ENCODE peak calls at places on chromosomes 11 and 22, in four cellular contexts. F, V, T and S are unnamed samples.

GRCh38 chr11:34050536-34050935 is 995 bp upstream of the CAPRIN1 start:
- DNase-seq in T (no peak), F (no peak), V (no peak), S (no peak)

GRCh38 chr11:59941091-59941490 is 2.9 kb downstream of the OOSP1 start:
- DNase-seq in F (no peak), V (no peak), T (no peak), S (no peak)

GRCh38 chr11:102007567-102008437 is 39.4 kb upstream of the CFAP300 start:
- DNase-seq in F (peak; percentile 88), T (peak; percentile 15), V (peak; percentile 1), S (peak; percentile 19)

GRCh38 chr22:27489265-27489675 is 312.3 kb downstream of the MN1 start:
- DNase-seq in V (no peak), T (no peak), F (peak; percentile 60), S (no peak)

GRCh38 chr11:128713595-128713994 is 19.7 kb downstream of the FLI1 start:
- DNase-seq in V (no peak), F (no peak), T (no peak), S (no peak)

GRCh38 chr22:42644422-42645340 is 4.3 kb upstream of the ATP5MGL start:
- DNase-seq in T (no peak), V (no peak), F (no peak), S (no peak)

GRCh38 chr11:118697346-118697745 is 17.9 kb upstream of the TREH start:
- DNase-seq in F (no peak), T (no peak), V (no peak), S (no peak)

GRCh38 chr11:20038364-20038893 is 121.8 kb downstream of the DBX1 start:
- DNase-seq in V (no peak), F (no peak), T (no peak), S (no peak)

GRCh38 chr11:118715837-118716260 is 36.4 kb upstream of the TREH start:
- DNase-seq in V (no peak), T (peak; percentile 76), F (no peak), S (no peak)

GRCh38 chr22:17587631-17588030 is 24.3 kb downstream of the SLC25A18 start:
- DNase-seq in F (no peak), V (no peak), T (no peak), S (no peak)

GRCh38 chr11:91717169-91717568 is 507.4 kb upstream of the FAT3 start:
- DNase-seq in T (no peak), F (no peak), V (no peak), S (no peak)

GRCh38 chr11:133659542-133660201 is 127.4 kb upstream of the OPCML start:
- DNase-seq in V (peak; percentile 37), T (no peak), F (no peak), S (no peak)

GRCh38 chr11:61092280-61092766 is 10.0 kb upstream of the CD5 start:
- DNase-seq in T (no peak), V (no peak), F (no peak), S (no peak)

GRCh38 chr11:64571410-64572091 is 19.5 kb upstream of the SLC22A12 start:
- DNase-seq in T (peak; percentile 70), V (no peak), F (peak; percentile 28), S (no peak)

GRCh38 chr22:37569009-37569920 is 9.0 kb downstream of the CDC42EP1 start:
- DNase-seq in T (no peak), F (peak; percentile 90), V (no peak), S (no peak)

GRCh38 chr11:76773921-76774361 is 9.2 kb upstream of the TSKU start:
- DNase-seq in V (no peak), F (no peak), T (no peak), S (no peak)

GRCh38 chr22:19984851-19985811 is 31.5 kb downstream of the ARVCF start:
- DNase-seq in T (no peak), V (no peak), F (no peak), S (no peak)

GRCh38 chr11:45939836-45940235 is 17.4 kb downstream of the LARGE2 start:
- DNase-seq in V (no peak), F (no peak), T (no peak), S (no peak)

DNA sequence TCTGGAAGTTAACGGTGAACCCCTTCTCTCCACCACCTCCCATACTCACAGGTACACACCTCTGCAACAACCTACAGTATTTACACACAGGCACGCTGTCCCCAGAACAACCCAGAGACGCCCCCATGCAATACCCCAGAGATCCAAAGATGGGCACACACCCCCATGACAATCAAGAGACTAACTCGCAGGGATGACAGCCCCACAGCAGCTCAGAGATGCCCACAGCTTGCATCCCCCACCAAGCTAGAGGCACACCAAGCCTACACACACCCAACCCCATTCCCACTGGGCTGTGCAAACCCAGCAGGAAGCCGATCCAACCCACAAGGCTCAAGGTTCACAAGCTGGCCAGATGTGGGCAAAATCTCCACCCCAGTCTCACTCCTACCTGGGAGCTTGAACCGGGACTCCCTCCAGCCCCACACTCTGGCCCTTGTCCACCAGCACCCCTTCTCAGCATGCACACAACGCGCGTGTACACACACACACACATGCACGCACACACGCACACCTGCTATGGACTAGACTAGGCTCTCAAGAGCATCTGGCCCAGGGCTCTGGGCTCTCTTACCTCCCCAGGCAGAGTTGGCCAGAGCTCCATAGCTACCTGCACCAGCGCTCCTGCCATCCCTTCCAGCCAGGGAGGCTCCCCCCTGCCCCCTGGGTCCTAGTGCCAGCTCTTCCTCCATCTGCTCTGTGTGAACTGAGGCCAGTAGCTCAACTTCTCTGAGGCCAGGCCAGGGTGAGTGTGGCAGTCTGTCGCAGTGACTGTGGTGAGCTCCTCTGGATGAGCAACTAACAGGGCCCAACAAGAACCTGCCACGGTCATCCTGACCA is 11.5 kb downstream of the STARD10 start:
- DNase-seq in T (no peak), F (peak; percentile 79), V (no peak), S (no peak)
- TF ChIP-seq SP1 in T (no peak), F (no peak), V (no peak), S (no peak)

GRCh38 chr11:36493332-36493731 is 16.7 kb downstream of the TRAF6 start:
- DNase-seq in F (no peak), T (no peak), V (no peak), S (no peak)
- TF ChIP-seq FOXM1 in F (no peak), T (no peak), V (no peak), S (no peak)

GRCh38 chr22:39080993-39081513 is 4.0 kb downstream of the APOBEC3G start:
- DNase-seq in T (no peak), V (no peak), F (no peak), S (no peak)

GRCh38 chr22:39081557-39081956 is 4.5 kb downstream of the APOBEC3G start:
- DNase-seq in V (no peak), T (no peak), F (no peak), S (no peak)

GRCh38 chr22:39080052-39080762 is 3.1 kb downstream of the APOBEC3G start:
- DNase-seq in F (no peak), T (no peak), V (no peak), S (no peak)

GRCh38 chr22:39077513-39077840 is 402 bp downstream of the APOBEC3G start:
- DNase-seq in F (no peak), V (no peak), T (peak; percentile 19), S (no peak)

DNA sequence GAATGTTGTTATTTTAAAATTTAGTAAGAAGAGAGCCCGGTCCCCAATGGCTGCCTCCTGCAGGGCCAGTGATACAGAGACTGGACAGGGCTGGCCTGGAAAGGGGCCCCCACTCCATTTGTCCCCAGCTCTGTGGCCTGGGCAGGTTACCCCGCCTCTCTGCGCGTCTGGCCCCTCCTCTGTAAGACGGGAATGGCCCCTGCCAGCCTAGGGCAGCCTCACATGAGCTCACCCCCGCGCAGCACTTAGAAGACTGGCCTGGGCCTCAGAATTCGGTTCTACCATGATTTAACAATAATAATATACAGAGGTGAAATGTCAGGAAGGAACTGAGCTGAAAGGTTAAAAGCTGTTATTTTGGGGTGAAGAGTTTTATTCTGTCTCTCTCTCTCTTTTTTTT is 1.3 kb downstream of the APOBEC3G start:
- DNase-seq in V (no peak), F (no peak), T (no peak), S (no peak)
- TF ChIP-seq FOXK2 in V (no peak), F (no peak), T (no peak), S (no peak)

GRCh38 chr22:49799431-49800075 is 28.1 kb downstream of the BRD1 start:
- DNase-seq in F (no peak), T (no peak), V (no peak), S (no peak)
- TF ChIP-seq SP1 in F (no peak), T (no peak), V (no peak), S (no peak)

DNA sequence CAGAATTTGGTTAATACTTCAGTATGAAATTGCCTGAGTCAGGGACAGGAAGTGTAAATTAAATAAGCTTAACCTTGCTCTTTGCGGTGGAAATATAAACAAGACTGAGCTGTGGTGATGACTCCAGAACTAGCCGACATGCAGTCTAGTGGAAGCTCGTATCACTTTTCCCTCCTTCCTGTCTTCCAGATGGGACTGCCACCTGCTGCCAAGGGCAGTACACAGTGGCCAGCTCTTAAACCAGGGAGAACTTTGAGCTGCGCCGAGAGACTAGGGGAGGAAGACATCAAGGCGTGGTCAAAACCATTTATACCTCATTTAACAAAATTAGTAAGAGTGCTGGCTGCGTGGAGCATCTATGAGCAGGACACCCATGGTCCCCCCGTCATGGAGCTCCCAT is 31.3 kb upstream of the CTTN start:
- DNase-seq in V (no peak), T (no peak), F (no peak), S (no peak)
- TF ChIP-seq FOXM1 in V (no peak), T (no peak), F (no peak), S (no peak)

GRCh38 chr11:69665669-69666068 is 9.5 kb downstream of the LTO1 start:
- DNase-seq in T (no peak), V (no peak), F (no peak), S (no peak)

GRCh38 chr11:69669486-69669885 is 5.7 kb downstream of the LTO1 start:
- DNase-seq in V (no peak), T (no peak), F (no peak), S (no peak)

GRCh38 chr11:69666261-69666660 is 8.9 kb downstream of the LTO1 start:
- DNase-seq in F (no peak), V (no peak), T (no peak), S (no peak)

GRCh38 chr11:69666752-69667536 is 8.2 kb downstream of the LTO1 start:
- DNase-seq in T (no peak), V (no peak), F (no peak), S (no peak)

DNA sequence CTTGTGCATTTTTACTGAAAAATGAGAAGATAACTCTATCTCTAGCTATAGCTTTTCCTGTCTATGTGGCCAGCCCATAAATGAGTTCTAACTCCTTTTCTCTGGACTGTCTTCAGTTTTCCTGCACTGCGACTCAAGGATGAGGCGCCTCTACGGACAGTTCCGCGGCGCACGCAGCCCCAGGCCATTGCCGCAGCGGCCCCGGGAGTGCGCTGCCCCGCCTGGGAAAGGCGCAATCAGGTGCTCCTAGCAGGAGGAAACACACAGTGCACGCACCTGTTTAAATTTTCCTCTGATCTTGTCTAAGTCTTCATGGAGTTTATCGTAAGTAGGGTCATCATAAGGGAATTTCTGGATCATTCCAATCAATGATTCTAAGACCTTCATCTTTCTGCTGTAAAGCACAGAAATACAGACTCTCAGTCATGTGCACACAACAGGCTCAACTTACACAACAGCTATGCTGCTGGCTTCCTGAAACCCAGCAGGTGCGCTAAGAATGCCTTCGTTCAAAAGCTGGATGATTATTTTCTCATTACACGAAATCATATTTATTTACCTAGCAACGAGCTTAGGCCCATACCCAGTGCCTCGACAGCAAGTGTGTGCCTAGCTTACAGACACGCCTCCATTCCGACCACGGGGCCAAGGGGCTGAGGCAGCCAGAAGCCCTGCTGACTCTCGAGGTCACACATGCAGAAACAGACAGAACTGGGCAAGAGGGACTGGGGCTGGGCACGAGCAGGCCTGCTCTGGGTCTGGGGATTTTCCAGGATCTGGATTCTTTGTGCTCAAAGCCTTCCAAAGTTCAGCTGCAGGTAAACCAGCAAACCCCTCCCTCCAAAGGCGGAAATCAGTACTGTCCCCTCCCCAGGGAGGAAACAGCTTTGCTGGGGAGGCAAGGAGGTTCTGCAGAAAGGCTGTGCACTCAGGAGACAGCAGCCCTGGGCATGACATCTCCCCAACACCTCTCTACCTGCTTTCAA is 7.2 kb downstream of the LTO1 start:
- DNase-seq in V (no peak), F (peak; percentile 92), T (no peak), S (no peak)
- TF ChIP-seq FOXK2 in V (no peak), F (no peak), T (no peak), S (no peak)